ENCODE peak calls at places on chromosomes 16 and 17, in seven cellular contexts. I, F, S, M, P, V and E are unnamed samples.

GRCh38 chr17:82242977-82243647 is 14.3 kb downstream of the SLC16A3 start:
- DNase-seq in P (no peak), M (peak), F (no peak), V (peak), S (peak), I (no peak), E (no peak)

GRCh38 chr16:87955302-87956168 is 4.3 kb downstream of the BANP start:
- DNase-seq in M (peak), F (no peak), P (no peak), S (no peak), V (peak), I (no peak), E (no peak)

GRCh38 chr17:46135126-46135812 is 58.0 kb downstream of the KANSL1 start:
- DNase-seq in M (no peak), I (no peak), F (no peak), V (no peak), P (no peak), S (no peak), E (no peak)

GRCh38 chr17:29243792-29244191 is 2.9 kb upstream of the CRYBA1 start:
- DNase-seq in F (no peak), I (no peak), S (no peak), P (no peak), V (peak), M (peak), E (no peak)

GRCh38 chr17:73600103-73600871 is 44.0 kb downstream of the SDK2 start:
- DNase-seq in S (no peak), P (no peak), F (no peak), M (no peak), I (no peak), V (no peak), E (no peak)

GRCh38 chr17:43908111-43908721 is 880 bp upstream of the MPP2 start:
- DNase-seq in V (peak), S (peak), P (peak), M (peak), F (peak), I (peak), E (no peak)

GRCh38 chr17:2755941-2756724 is 6.7 kb upstream of the CCDC92B start:
- DNase-seq in V (peak), P (no peak), I (no peak), F (no peak), M (no peak), S (peak), E (no peak)

GRCh38 chr17:28346199-28346580 is 10.6 kb downstream of the TNFAIP1 start:
- DNase-seq in M (peak), V (no peak), S (no peak), I (no peak), F (no peak), P (no peak), E (no peak)